ENCODE peak calls at places on chromosome 17, in ten cellular contexts. L is fibroblast of lung; E is transverse colon; B is heart left ventricle; N is AG04450; W is GM23338; S is colonic mucosa; R is effector memory CD4-positive, alpha-beta T cell; Y is lung; G is sigmoid colon. U is an unnamed sample.

GRCh38 chr17:40242774-40243173 is 23.7 kb downstream of the WIPF2 start:
- DNase-seq in L (no peak), E (no peak), B (no peak), N (no peak), W (no peak), S (no peak), R (no peak), Y (no peak), G (no peak), U (no peak)

GRCh38 chr17:81339180-81339501 is 44.0 kb upstream of the SLC38A10 start:
- DNase-seq in L (no peak), E (peak), B (no peak), N (no peak), W (no peak), S (no peak), R (no peak), Y (no peak), G (no peak), U (peak)

GRCh38 chr17:2564876-2565275 is 28.6 kb upstream of the PAFAH1B1 start:
- DNase-seq in L (peak), E (peak), B (no peak), N (no peak), W (no peak), S (peak), R (no peak), Y (peak), G (no peak), U (no peak)

GRCh38 chr17:16529906-16530305 is 37.9 kb upstream of the LRRC75A start:
- DNase-seq in L (no peak), E (no peak), B (no peak), N (no peak), W (no peak), S (no peak), R (no peak), Y (no peak), G (no peak), U (no peak)

GRCh38 chr17:2178798-2179505 is 124.0 kb downstream of the HIC1 start:
- DNase-seq in L (no peak), E (no peak), B (peak), N (no peak), W (no peak), S (no peak), R (no peak), Y (no peak), G (no peak), U (no peak)

GRCh38 chr17:50882851-50883250 is 16.7 kb upstream of the TOB1 start:
- DNase-seq in L (peak), E (no peak), B (no peak), N (no peak), W (no peak), S (no peak), R (no peak), Y (no peak), G (no peak), U (no peak)

GRCh38 chr17:4950075-4950756 is 703 bp upstream of the ENO3 start:
- DNase-seq in L (no peak), E (peak), B (peak), N (no peak), W (peak), S (peak), R (no peak), Y (peak), G (peak), U (peak)

GRCh38 chr17:6505425-6506142 is 50.8 kb downstream of the PITPNM3 start:
- DNase-seq in L (peak), E (no peak), B (no peak), N (no peak), W (no peak), S (no peak), R (no peak), Y (no peak), G (peak), U (no peak)

GRCh38 chr17:18278867-18279266 is 18.4 kb downstream of the MIEF2 start:
- DNase-seq in L (peak), E (no peak), B (no peak), N (peak), W (no peak), S (no peak), R (no peak), Y (no peak), G (no peak), U (no peak)

GRCh38 chr17:40556884-40557414 is 8.3 kb downstream of the CCR7 start:
- DNase-seq in L (no peak), E (no peak), B (peak), N (no peak), W (no peak), S (peak), R (no peak), Y (peak), G (no peak), U (peak)

GRCh38 chr17:73888875-73889274 is 244.6 kb upstream of the SDK2 start:
- DNase-seq in L (no peak), E (no peak), B (no peak), N (no peak), W (no peak), S (no peak), R (no peak), Y (peak), G (no peak), U (no peak)

GRCh38 chr17:16297367-16298139 is 55.7 kb downstream of the CENPV start:
- DNase-seq in L (no peak), E (peak), B (no peak), N (no peak), W (peak), S (peak), R (no peak), Y (no peak), G (no peak), U (peak)

GRCh38 chr17:61419496-61420046 is 19.9 kb downstream of the TBX2 start:
- DNase-seq in L (no peak), E (no peak), B (no peak), N (no peak), W (no peak), S (no peak), R (no peak), Y (no peak), G (no peak), U (no peak)

GRCh38 chr17:4772235-4772613 is 538 bp downstream of the TM4SF5 start:
- DNase-seq in L (no peak), E (peak), B (no peak), N (no peak), W (no peak), S (peak), R (no peak), Y (no peak), G (no peak), U (peak)

GRCh38 chr17:47897561-47897960 is 1.5 kb downstream of the SP2 start:
- DNase-seq in L (peak), E (no peak), B (no peak), N (no peak), W (no peak), S (no peak), R (no peak), Y (no peak), G (no peak), U (no peak)

GRCh38 chr17:48427598-48427997 is 2.4 kb downstream of the SKAP1 start:
- DNase-seq in L (no peak), E (peak), B (no peak), N (no peak), W (no peak), S (no peak), R (peak), Y (no peak), G (no peak), U (no peak)

GRCh38 chr17:38535886-38536285 is 69.9 kb downstream of the SRCIN1 start:
- DNase-seq in L (no peak), E (no peak), B (no peak), N (no peak), W (no peak), S (no peak), R (no peak), Y (no peak), G (no peak), U (no peak)

GRCh38 chr17:73969956-73970355 is 233.5 kb upstream of the RPL38 start:
- DNase-seq in L (no peak), E (peak), B (peak), N (no peak), W (no peak), S (no peak), R (no peak), Y (peak), G (peak), U (no peak)

GRCh38 chr17:41665566-41666335 is 22.9 kb upstream of the EIF1 start:
- DNase-seq in L (peak), E (peak), B (peak), N (peak), W (peak), S (peak), R (peak), Y (peak), G (peak), U (peak)

GRCh38 chr17:41664587-41665565 is 23.8 kb upstream of the EIF1 start:
- DNase-seq in L (no peak), E (no peak), B (peak), N (no peak), W (no peak), S (peak), R (no peak), Y (no peak), G (no peak), U (no peak)

GRCh38 chr17:41666708-41667279 is 21.9 kb upstream of the EIF1 start:
- DNase-seq in L (peak), E (peak), B (peak), N (no peak), W (peak), S (peak), R (peak), Y (peak), G (peak), U (peak)

GRCh38 chr17:41667280-41668008 is 21.2 kb upstream of the EIF1 start:
- DNase-seq in L (no peak), E (no peak), B (peak), N (no peak), W (no peak), S (peak), R (no peak), Y (no peak), G (peak), U (no peak)

DNA sequence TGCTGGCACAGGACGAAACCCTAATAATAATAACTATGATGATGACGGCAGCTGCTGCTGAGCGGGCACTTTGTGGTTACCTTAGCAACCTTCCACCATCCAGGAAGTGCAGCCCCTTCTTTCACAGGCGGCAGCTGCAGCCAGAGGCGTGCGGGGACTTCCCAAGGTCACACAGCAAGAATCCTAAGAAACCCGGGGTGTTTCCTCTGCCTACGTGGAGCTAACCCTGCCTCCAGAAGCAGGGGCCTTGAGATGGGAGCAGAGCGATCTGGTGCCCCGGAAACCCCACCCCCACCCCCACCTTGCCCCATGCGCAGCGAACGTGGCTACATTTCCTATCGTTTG is 22.4 kb upstream of the EIF1 start:
- DNase-seq in L (peak), E (peak), B (peak), N (peak), W (peak), S (peak), R (peak), Y (no peak), G (peak), U (peak)
- H3K4me3 ChIP-seq in L (peak), E (peak), B (peak), N (peak), W (peak), S (peak), R (peak), Y (no peak), G (peak), U (peak)

DNA sequence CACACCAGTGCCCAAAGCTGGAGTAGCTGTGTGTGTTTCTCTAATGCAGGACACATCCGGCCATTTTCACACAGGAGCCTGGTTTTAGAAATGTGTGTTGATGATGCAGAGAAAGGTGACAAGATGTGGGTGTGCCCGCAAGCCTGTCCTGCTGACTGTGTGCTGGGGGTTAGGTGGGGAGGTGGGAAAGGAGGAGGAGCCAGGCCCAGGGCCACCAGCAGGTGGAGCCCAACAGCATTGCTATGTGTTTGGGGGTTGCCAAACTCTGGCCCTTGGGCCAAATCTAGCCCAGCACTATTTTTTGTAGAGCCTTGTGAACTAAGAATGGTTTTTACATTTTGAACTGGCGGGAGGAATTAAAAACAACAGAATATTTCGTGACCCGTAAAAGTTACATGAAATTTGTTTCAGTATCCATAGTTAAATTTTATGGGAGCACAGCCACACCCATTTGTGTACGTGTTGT is 61.7 kb upstream of the LGALS9 start:
- DNase-seq in L (no peak), E (no peak), B (no peak), N (no peak), W (peak), S (no peak), R (peak), Y (no peak), G (no peak), U (peak)
- H3K27ac ChIP-seq in L (no peak), E (no peak), B (no peak), N (no peak), W (peak), S (no peak), R (no peak), Y (no peak), G (no peak), U (peak)

DNA sequence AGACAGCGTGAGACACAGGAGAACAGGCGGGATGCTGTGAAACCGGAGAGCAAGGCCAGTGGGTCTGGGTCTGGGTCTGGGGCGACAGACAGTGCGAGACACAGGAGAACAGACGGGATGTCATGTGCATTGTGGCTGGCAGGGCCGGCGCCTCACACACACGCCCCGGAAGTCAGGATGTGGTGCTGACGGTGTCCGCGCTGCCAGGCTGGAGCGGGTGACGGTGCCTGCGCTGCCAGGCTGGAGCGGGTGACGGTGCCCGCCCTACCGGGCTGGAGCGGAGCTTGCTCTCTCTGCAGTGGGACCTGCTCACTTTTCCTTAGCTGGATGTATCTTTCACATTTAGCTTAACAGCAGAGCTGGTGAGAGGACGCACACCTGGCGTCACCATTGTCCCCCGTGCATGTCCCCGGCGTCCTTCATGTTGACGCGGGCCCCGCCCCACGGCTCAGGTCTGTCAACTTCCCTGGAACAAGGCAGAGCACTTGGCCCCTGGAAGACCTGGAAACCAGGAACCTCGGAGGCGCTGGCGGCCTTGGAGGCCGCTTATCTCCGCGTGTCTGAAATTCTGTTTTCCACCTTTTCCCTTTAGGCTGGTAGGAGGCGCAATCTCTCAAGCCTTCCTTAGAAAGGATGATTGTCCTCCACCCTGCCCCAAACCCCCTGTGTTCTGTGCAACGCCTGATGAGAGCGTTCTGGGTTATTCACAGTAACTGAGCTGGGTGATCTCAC is 43.1 kb upstream of the ZNF750 start:
- DNase-seq in L (no peak), E (peak), B (peak), N (no peak), W (no peak), S (peak), R (peak), Y (peak), G (no peak), U (peak)
- H3K4me3 ChIP-seq in L (no peak), E (no peak), B (no peak), N (no peak), W (no peak), S (no peak), R (peak), Y (no peak), G (no peak), U (no peak)

DNA sequence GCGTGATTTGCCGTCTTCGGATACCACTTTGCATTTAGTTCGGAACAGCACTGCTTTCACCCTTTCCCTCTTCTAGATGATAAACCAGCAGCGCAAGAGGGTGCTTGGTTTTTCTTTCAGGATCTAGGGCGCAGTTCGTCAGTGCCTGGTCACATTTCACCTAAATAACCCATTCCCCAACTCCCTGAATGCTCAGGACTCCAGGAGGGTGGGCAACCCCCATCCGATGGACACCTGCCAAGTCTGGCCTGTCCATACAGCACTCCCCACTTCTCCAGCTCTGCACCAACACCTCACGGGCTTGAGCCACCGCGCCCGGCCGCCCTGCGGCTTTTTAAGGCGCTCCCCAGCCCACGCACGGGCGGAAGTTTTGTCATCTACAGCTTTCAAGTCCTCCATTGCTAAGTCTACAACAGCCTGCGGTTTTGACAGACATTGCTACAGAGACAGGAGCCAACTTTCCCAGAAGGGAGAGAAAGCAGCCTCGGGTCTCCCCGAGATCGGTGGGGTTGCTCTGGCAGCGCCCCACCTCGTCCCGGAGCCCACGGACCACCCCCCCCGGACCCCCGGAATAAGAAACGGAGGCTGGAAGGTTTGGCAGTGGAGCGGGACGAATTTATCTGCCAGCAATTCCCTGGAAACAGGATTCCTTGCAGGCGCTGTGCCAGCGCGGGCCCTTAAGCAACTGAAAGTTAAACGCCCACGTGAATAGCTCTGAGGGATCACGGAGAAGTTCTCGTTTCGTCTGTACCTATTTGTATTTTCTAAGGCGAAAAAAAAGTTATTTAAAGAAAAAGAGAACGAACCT is 38.6 kb upstream of the SLFN13 start:
- DNase-seq in L (peak), E (peak), B (peak), N (peak), W (peak), S (peak), R (peak), Y (peak), G (peak), U (peak)
- H3K27ac ChIP-seq in L (no peak), E (peak), B (peak), N (no peak), W (no peak), S (no peak), R (peak), Y (no peak), G (no peak), U (peak)

DNA sequence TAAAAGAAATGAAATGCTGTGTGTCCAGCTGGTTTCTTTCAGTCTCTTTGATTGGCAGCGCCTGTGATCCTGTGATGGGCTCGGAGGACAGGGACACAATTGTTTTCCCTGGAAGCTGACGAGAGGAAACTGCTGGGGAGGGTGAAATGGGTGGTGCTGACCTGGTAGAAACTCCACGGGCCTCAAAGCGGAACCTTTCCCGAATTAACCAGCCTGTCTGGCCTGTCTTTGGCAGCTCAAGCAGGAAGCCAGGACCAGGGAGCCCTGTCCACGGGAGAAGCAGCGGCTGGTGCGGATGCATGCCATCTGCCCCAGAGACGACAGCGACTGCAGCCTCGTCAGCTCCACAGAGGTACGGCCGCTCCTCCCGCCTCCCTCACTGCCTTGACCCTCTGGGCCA is 22.4 kb downstream of the CARD14 start:
- DNase-seq in L (no peak), E (no peak), B (no peak), N (no peak), W (no peak), S (no peak), R (no peak), Y (no peak), G (no peak), U (no peak)
- H3K4me3 ChIP-seq in L (no peak), E (no peak), B (peak), N (no peak), W (no peak), S (no peak), R (no peak), Y (no peak), G (no peak), U (no peak)

DNA sequence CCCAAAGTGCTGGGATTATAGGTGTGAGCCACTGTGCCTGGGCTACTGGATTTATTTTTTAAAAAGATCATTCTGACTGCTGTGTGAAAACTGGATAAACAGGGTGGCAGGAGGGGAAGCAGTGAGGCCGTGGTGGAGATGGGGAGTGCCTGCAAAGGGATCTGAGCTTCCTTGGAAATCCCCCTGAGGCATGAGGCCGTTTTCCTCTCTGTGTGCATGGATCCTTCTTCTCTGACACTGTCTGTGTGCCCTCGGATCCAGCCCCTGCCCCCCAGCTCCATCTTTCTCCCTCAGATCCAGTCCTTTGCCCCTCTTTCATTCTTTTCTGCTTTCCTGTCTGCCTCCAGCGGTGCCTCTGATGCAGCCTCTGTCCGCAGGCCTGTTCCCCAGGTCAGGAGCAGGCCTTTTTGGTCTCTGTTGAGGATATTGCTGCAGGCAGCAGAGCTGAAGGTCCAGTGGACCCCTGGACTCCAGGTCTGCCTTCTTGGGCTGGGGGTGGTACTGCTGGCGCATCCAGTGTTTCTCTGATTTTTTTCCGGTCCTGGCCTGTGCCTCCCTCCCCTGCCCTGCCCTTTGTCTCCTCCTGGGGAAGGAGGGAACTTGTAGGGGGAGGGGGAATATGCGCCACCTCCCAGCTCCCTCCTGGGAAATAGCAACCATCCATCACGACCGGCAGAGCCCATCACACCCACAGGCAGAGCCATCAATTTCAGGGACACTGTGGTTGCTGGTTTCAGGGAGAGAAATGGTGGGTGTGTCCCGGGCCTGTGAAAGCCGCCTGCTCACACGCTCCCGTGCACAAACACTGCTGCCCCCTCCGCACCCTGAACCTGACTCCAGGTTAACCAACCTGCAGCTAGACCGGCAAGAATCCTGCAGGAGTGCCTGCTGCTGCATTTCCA is 17.0 kb downstream of the MGAT5B start:
- DNase-seq in L (no peak), E (no peak), B (no peak), N (no peak), W (peak), S (no peak), R (no peak), Y (no peak), G (no peak), U (no peak)
- H3K27ac ChIP-seq in L (no peak), E (no peak), B (no peak), N (no peak), W (no peak), S (no peak), R (no peak), Y (no peak), G (no peak), U (no peak)

GRCh38 chr17:78890111-78890897 is 12.7 kb downstream of the CEP295NL start:
- DNase-seq in L (no peak), E (peak), B (peak), N (no peak), W (no peak), S (peak), R (peak), Y (peak), G (peak), U (no peak)
- H3K4me3 ChIP-seq in L (no peak), E (no peak), B (no peak), N (no peak), W (no peak), S (no peak), R (no peak), Y (no peak), G (no peak), U (no peak)